ENCODE peak calls at places on chromosomes 6 and 20, in nine cellular contexts. C, J, N, F, R, V, I, Z and E are unnamed samples.

GRCh38 chr20:48186915-48187314 is 401.6 kb upstream of the SULF2 start:
- DNase-seq in C (no peak), J (no peak), N (no peak), F (no peak), R (peak; percentile 50), V (no peak), I (no peak), Z (peak; percentile 4), E (no peak)

GRCh38 chr6:169647637-169648036 is 54.2 kb downstream of the WDR27 start:
- DNase-seq in C (no peak), J (no peak), N (no peak), F (no peak), R (no peak), V (no peak), I (no peak), Z (no peak), E (no peak)

GRCh38 chr6:136084403-136084802 is 165.7 kb downstream of the MTFR2 start:
- DNase-seq in C (no peak), J (no peak), N (no peak), F (no peak), R (no peak), V (no peak), I (no peak), Z (no peak), E (no peak)

GRCh38 chr6:169216830-169217229 is 36.8 kb downstream of the THBS2 start:
- DNase-seq in C (no peak), J (no peak), N (no peak), F (no peak), R (no peak), V (no peak), I (no peak), Z (no peak), E (no peak)

GRCh38 chr20:25623225-25623735 is 534 bp downstream of the NANP start:
- DNase-seq in C (peak; percentile 0), J (no peak), N (peak; percentile 61), F (peak; percentile 7), R (peak; percentile 32), V (no peak), I (no peak), Z (no peak), E (no peak)

GRCh38 chr20:58551631-58552030 is 36.4 kb upstream of the APCDD1L start:
- DNase-seq in C (no peak), J (no peak), N (no peak), F (no peak), R (no peak), V (no peak), I (no peak), Z (no peak), E (no peak)

GRCh38 chr6:4351857-4352669 is 216.7 kb upstream of the ECI2 start:
- DNase-seq in C (peak; percentile 36), J (peak; percentile 89), N (peak; percentile 51), F (no peak), R (peak; percentile 89), V (no peak), I (no peak), Z (peak; percentile 98), E (no peak)

GRCh38 chr6:81727876-81728517 is 24.5 kb downstream of the TENT5A start:
- DNase-seq in C (no peak), J (no peak), N (no peak), F (no peak), R (peak; percentile 16), V (no peak), I (no peak), Z (no peak), E (no peak)

GRCh38 chr20:47066484-47067270 is 172.0 kb downstream of the EYA2 start:
- DNase-seq in C (no peak), J (no peak), N (no peak), F (no peak), R (no peak), V (no peak), I (no peak), Z (no peak), E (no peak)

GRCh38 chr6:44237813-44238433 is 9.0 kb upstream of the HSP90AB1 start:
- DNase-seq in C (no peak), J (no peak), N (peak; percentile 92), F (peak; percentile 69), R (peak; percentile 69), V (peak; percentile 88), I (peak; percentile 81), Z (peak; percentile 59), E (no peak)

GRCh38 chr6:143607168-143607567 is 70.6 kb upstream of the PHACTR2 start:
- DNase-seq in C (no peak), J (no peak), N (no peak), F (no peak), R (no peak), V (no peak), I (no peak), Z (no peak), E (no peak)

GRCh38 chr6:150567823-150568383 is 31.8 kb upstream of the PLEKHG1 start:
- DNase-seq in C (no peak), J (no peak), N (peak; percentile 26), F (no peak), R (peak; percentile 42), V (no peak), I (no peak), Z (no peak), E (no peak)

GRCh38 chr6:135002229-135002844 is 52.3 kb downstream of the HBS1L start:
- DNase-seq in C (peak; percentile 4), J (no peak), N (peak; percentile 23), F (no peak), R (peak; percentile 43), V (no peak), I (no peak), Z (peak; percentile 46), E (no peak)

GRCh38 chr6:56255370-56255769 is 8.0 kb upstream of the COL21A1 start:
- DNase-seq in C (no peak), J (no peak), N (no peak), F (no peak), R (no peak), V (no peak), I (no peak), Z (peak; percentile 52), E (no peak)

GRCh38 chr6:141675957-141676356 is 456.8 kb upstream of the GJE1 start:
- DNase-seq in C (peak; percentile 18), J (no peak), N (no peak), F (no peak), R (peak; percentile 13), V (no peak), I (no peak), Z (peak; percentile 36), E (no peak)

GRCh38 chr6:161152527-161152862 is 121.4 kb downstream of the AGPAT4 start:
- DNase-seq in C (no peak), J (no peak), N (no peak), F (no peak), R (no peak), V (no peak), I (no peak), Z (no peak), E (no peak)

GRCh38 chr6:161154796-161155335 is 119.0 kb downstream of the AGPAT4 start:
- DNase-seq in C (no peak), J (no peak), N (no peak), F (no peak), R (no peak), V (no peak), I (no peak), Z (no peak), E (no peak)

GRCh38 chr6:161153725-161154124 is 120.1 kb downstream of the AGPAT4 start:
- DNase-seq in C (no peak), J (no peak), N (no peak), F (no peak), R (no peak), V (no peak), I (no peak), Z (no peak), E (no peak)

GRCh38 chr6:161151660-161152526 is 122.0 kb downstream of the AGPAT4 start:
- DNase-seq in C (no peak), J (no peak), N (no peak), F (no peak), R (no peak), V (no peak), I (no peak), Z (no peak), E (no peak)

GRCh38 chr6:161152904-161153662 is 120.8 kb downstream of the AGPAT4 start:
- DNase-seq in C (no peak), J (no peak), N (no peak), F (no peak), R (peak; percentile 23), V (no peak), I (no peak), Z (no peak), E (no peak)
- TF ChIP-seq CTCF in C (peak; percentile 70), J (peak; percentile 56), N (peak; percentile 40), F (no peak), R (peak; percentile 50), V (no peak), I (peak; percentile 33), Z (peak; percentile 63), E (peak; percentile 41)

GRCh38 chr20:35563834-35564233 is 22.0 kb downstream of the ERGIC3 start:
- DNase-seq in C (no peak), J (no peak), N (no peak), F (no peak), R (no peak), V (no peak), I (no peak), Z (no peak), E (no peak)

GRCh38 chr20:35564905-35565304 is 23.0 kb downstream of the ERGIC3 start:
- DNase-seq in C (no peak), J (no peak), N (no peak), F (no peak), R (no peak), V (no peak), I (no peak), Z (no peak), E (no peak)

GRCh38 chr20:35571566-35571965 is 29.7 kb downstream of the ERGIC3 start:
- DNase-seq in C (no peak), J (no peak), N (no peak), F (no peak), R (no peak), V (no peak), I (no peak), Z (no peak), E (no peak)

GRCh38 chr20:35572838-35573237 is 31.0 kb downstream of the ERGIC3 start:
- DNase-seq in C (no peak), J (no peak), N (no peak), F (no peak), R (no peak), V (no peak), I (no peak), Z (no peak), E (no peak)

GRCh38 chr20:35568645-35569044 is 26.8 kb downstream of the ERGIC3 start:
- DNase-seq in C (peak; percentile 16), J (no peak), N (peak; percentile 38), F (no peak), R (peak; percentile 31), V (no peak), I (no peak), Z (no peak), E (no peak)
- TF ChIP-seq CTCF in C (peak; percentile 37), J (peak; percentile 27), N (peak; percentile 26), F (no peak), R (peak; percentile 7), V (no peak), I (peak; percentile 46), Z (no peak), E (peak; percentile 37)

GRCh38 chr6:144824018-144824417 is 538.9 kb downstream of the UTRN start:
- DNase-seq in C (no peak), J (no peak), N (no peak), F (no peak), R (no peak), V (no peak), I (no peak), Z (no peak), E (no peak)
- TF ChIP-seq CTCF in C (no peak), J (no peak), N (no peak), F (no peak), R (no peak), V (no peak), I (no peak), Z (no peak), E (no peak)

GRCh38 chr6:156933201-156934053 is 156.2 kb downstream of the ARID1B start:
- DNase-seq in C (no peak), J (no peak), N (peak; percentile 62), F (no peak), R (no peak), V (peak; percentile 69), I (peak; percentile 23), Z (no peak), E (no peak)
- TF ChIP-seq CTCF in C (peak; percentile 14), J (no peak), N (no peak), F (no peak), R (no peak), V (no peak), I (peak; percentile 34), Z (no peak), E (peak; percentile 10)